ENCODE peak calls at places on chromosome 2, in four cellular contexts. G is GM03348; F is activated CD4-positive, alpha-beta T cell treated with anti-CD3 and anti-CD28 coated beads, Interleukin-2, amount 50 U/mL, for 1 hour; X is GM13976. R is an unnamed sample.

GRCh38 chr2:215605214-215605613 is 169.3 kb upstream of the FN1 start:
- DNase-seq in F (no peak), X (no peak), G (no peak), R (no peak)

GRCh38 chr2:106516864-106517263 is 29.7 kb downstream of the CD8B2 start:
- DNase-seq in F (no peak), G (no peak), X (no peak), R (no peak)

GRCh38 chr2:181124499-181124898 is 144.1 kb downstream of the UBE2E3 start:
- DNase-seq in F (no peak), X (no peak), G (peak), R (no peak)

GRCh38 chr2:157793053-157793612 is 83.0 kb downstream of the ACVR1 start:
- DNase-seq in X (no peak), G (no peak), F (no peak), R (no peak)

GRCh38 chr2:17270894-17271293 is 247.3 kb downstream of the RAD51AP2 start:
- DNase-seq in X (no peak), F (no peak), G (no peak), R (no peak)

GRCh38 chr2:88452151-88452851 is at the start of gene FOXI3:
- DNase-seq in G (no peak), F (no peak), X (peak), R (no peak)

GRCh38 chr2:25760319-25760718 is 86.9 kb upstream of the DTNB start:
- DNase-seq in G (no peak), F (no peak), X (no peak), R (no peak)

GRCh38 chr2:17429130-17429529 is 89.1 kb downstream of the RAD51AP2 start:
- DNase-seq in G (peak), F (no peak), X (no peak), R (peak)

GRCh38 chr2:240556553-240557100 is 1.2 kb downstream of the ANKMY1 start:
- DNase-seq in X (peak), F (peak), G (peak), R (peak)

GRCh38 chr2:39780825-39781600 is 2.0 kb upstream of the THUMPD2 start:
- DNase-seq in G (no peak), X (no peak), F (no peak), R (peak)

GRCh38 chr2:241204490-241204889 is 16.0 kb downstream of the ANO7 start:
- DNase-seq in X (no peak), G (no peak), F (no peak), R (no peak)

GRCh38 chr2:228613133-228613532 is 431.6 kb upstream of the SPHKAP start:
- DNase-seq in G (peak), F (no peak), X (no peak), R (peak)

GRCh38 chr2:383173-383572 is 95.3 kb upstream of the ALKAL2 start:
- DNase-seq in G (peak), X (no peak), F (no peak), R (no peak)

GRCh38 chr2:176391020-176391419 is 121.8 kb downstream of the MTX2 start:
- DNase-seq in X (no peak), G (no peak), F (no peak), R (no peak)

GRCh38 chr2:120810639-120811038 is 75.0 kb downstream of the GLI2 start:
- DNase-seq in F (no peak), X (no peak), G (no peak), R (no peak)

GRCh38 chr2:178219247-178219646 is 24.9 kb downstream of the OSBPL6 start:
- DNase-seq in F (no peak), X (no peak), G (no peak), R (no peak)

GRCh38 chr2:42054657-42055430 is 7.0 kb downstream of the PKDCC start:
- DNase-seq in G (no peak), F (no peak), X (no peak), R (no peak)

GRCh38 chr2:202545523-202545922 is 89.2 kb upstream of the FAM117B start:
- DNase-seq in F (no peak), G (no peak), X (peak), R (peak)

GRCh38 chr2:121748202-121748601 is 7.2 kb upstream of the TSN start:
- DNase-seq in X (no peak), F (no peak), G (peak), R (peak)

GRCh38 chr2:69184224-69184623 is 171.2 kb downstream of the ANTXR1 start:
- DNase-seq in F (no peak), X (no peak), G (no peak), R (peak)

GRCh38 chr2:179434357-179434756 is 169.7 kb upstream of the SESTD1 start:
- DNase-seq in G (no peak), X (no peak), F (no peak), R (no peak)

GRCh38 chr2:24175631-24176030 is 778 bp downstream of the FAM228A start:
- DNase-seq in G (peak), F (no peak), X (no peak), R (peak)

GRCh38 chr2:216918088-216918680 is 58.3 kb upstream of the TNP1 start:
- DNase-seq in G (peak), F (no peak), X (no peak), R (peak)

GRCh38 chr2:212686285-212686895 is 147.8 kb upstream of the ERBB4 start:
- DNase-seq in X (peak), G (peak), F (peak), R (peak)

GRCh38 chr2:121334581-121335293 is 49.7 kb upstream of the TFCP2L1 start:
- DNase-seq in G (no peak), X (no peak), F (no peak), R (no peak)

GRCh38 chr2:23617167-23617787 is 232.3 kb downstream of the KLHL29 start:
- DNase-seq in G (peak), F (no peak), X (no peak), R (peak)

GRCh38 chr2:229445013-229445412 is 173.9 kb upstream of the PID1 start:
- DNase-seq in X (no peak), G (peak), F (no peak), R (peak)

GRCh38 chr2:197137826-197138480 is 172.6 kb downstream of the ANKRD44 start:
- DNase-seq in G (no peak), F (no peak), X (no peak), R (peak)

GRCh38 chr2:8003462-8004075 is 678.3 kb upstream of the ID2 start:
- DNase-seq in F (no peak), G (peak), X (no peak), R (peak)

GRCh38 chr2:226828164-226828563 is 7.7 kb upstream of the RHBDD1 start:
- DNase-seq in G (peak), F (no peak), X (no peak), R (peak)

GRCh38 chr2:60987041-60987440 is 30.5 kb upstream of the PEX13 start:
- DNase-seq in X (no peak), G (no peak), F (no peak), R (no peak)

GRCh38 chr2:237440819-237441281 is 26.9 kb upstream of the COL6A3 start:
- DNase-seq in G (no peak), F (no peak), X (no peak), R (peak)

GRCh38 chr2:36663851-36664715 is 32.4 kb upstream of the VIT start:
- DNase-seq in G (peak), X (peak), F (no peak), R (peak)

GRCh38 chr2:173884403-173884802 is 80.8 kb downstream of the SP3 start:
- DNase-seq in F (peak), X (no peak), G (peak), R (peak)